ENCODE peak calls at places on chromosome 2, in nine cellular contexts. P, I, G, W, K, H, V, Y and X are unnamed samples.

GRCh38 chr2:177572236-177572671 is 179.7 kb downstream of the AGPS start:
- DNase-seq in V (no peak), Y (no peak), G (no peak), K (no peak), P (no peak), W (no peak), H (no peak), I (no peak), X (no peak)

GRCh38 chr2:98408155-98408554 is 36.5 kb upstream of the INPP4A start:
- DNase-seq in K (no peak), H (no peak), Y (no peak), G (no peak), V (no peak), P (no peak), W (no peak), I (no peak), X (no peak)

GRCh38 chr2:157245441-157246211 is 11.9 kb upstream of the GALNT5 start:
- DNase-seq in K (no peak), W (no peak), I (no peak), Y (no peak), G (no peak), P (no peak), V (no peak), H (no peak), X (no peak)

GRCh38 chr2:19368760-19369159 is 10.3 kb upstream of the OSR1 start:
- DNase-seq in V (no peak), W (no peak), G (no peak), K (no peak), I (no peak), Y (no peak), P (no peak), H (no peak), X (no peak)

GRCh38 chr2:101842471-101842870 is 145.0 kb downstream of the MAP4K4 start:
- DNase-seq in V (no peak), P (no peak), K (no peak), G (no peak), I (no peak), W (no peak), Y (no peak), H (no peak), X (no peak)

GRCh38 chr2:230759481-230760191 is 47.0 kb downstream of the CAB39 start:
- DNase-seq in I (no peak), V (no peak), W (no peak), G (no peak), Y (no peak), P (no peak), K (no peak), H (no peak), X (no peak)

GRCh38 chr2:238459081-238459629 is 32.4 kb downstream of the ASB1 start:
- DNase-seq in Y (peak; percentile 84), W (peak; percentile 84), I (no peak), P (no peak), V (no peak), K (no peak), G (no peak), H (no peak), X (no peak)

GRCh38 chr2:197073701-197074433 is 147.4 kb upstream of the PGAP1 start:
- DNase-seq in P (no peak), V (no peak), H (no peak), K (no peak), Y (peak; percentile 11), I (no peak), W (peak; percentile 60), G (no peak), X (peak; percentile 74)

GRCh38 chr2:5950736-5951135 is 258.6 kb downstream of the SOX11 start:
- DNase-seq in W (no peak), K (no peak), Y (no peak), I (no peak), P (no peak), G (no peak), H (no peak), V (no peak), X (no peak)

GRCh38 chr2:224688996-224689395 is 27.2 kb downstream of the CCDC195 start:
- DNase-seq in Y (no peak), V (no peak), K (no peak), H (no peak), G (no peak), W (no peak), P (no peak), I (no peak), X (no peak)

GRCh38 chr2:188569441-188569840 is 277.8 kb downstream of the GULP1 start:
- DNase-seq in K (no peak), H (no peak), I (no peak), V (no peak), Y (peak; percentile 3), G (no peak), P (no peak), W (no peak), X (no peak)

GRCh38 chr2:172772637-172773036 is 37.0 kb downstream of the RAPGEF4 start:
- DNase-seq in I (no peak), V (no peak), P (peak; percentile 80), G (no peak), W (no peak), Y (peak; percentile 52), H (peak; percentile 40), K (no peak), X (no peak)

GRCh38 chr2:20674974-20675679 is 8.2 kb downstream of the GDF7 start:
- DNase-seq in P (peak; percentile 60), W (peak; percentile 71), K (peak; percentile 78), Y (peak; percentile 90), V (no peak), H (peak; percentile 78), I (no peak), G (no peak), X (no peak)

GRCh38 chr2:7288484-7288883 is 371.3 kb downstream of the RNF144A start:
- DNase-seq in Y (no peak), I (no peak), P (no peak), V (no peak), G (no peak), W (no peak), K (no peak), H (no peak), X (no peak)